ENCODE peak calls at places on chromosomes 2 and 18, in nine cellular contexts. C, K, O, H, T, E, N, B and A are unnamed samples.

GRCh38 chr2:230981704-230982103 is 14.2 kb upstream of the SPATA3 start:
- DNase-seq in C (peak), K (no peak), O (no peak), H (no peak), T (no peak), E (no peak), N (no peak), B (no peak), A (no peak)

GRCh38 chr2:230220347-230220969 is 674 bp upstream of the SP110 start:
- DNase-seq in C (no peak), K (no peak), O (no peak), H (no peak), T (no peak), E (no peak), N (no peak), B (no peak), A (no peak)

GRCh38 chr2:32715391-32715841 is 87.6 kb downstream of the TTC27 start:
- DNase-seq in C (no peak), K (no peak), O (no peak), H (no peak), T (no peak), E (no peak), N (no peak), B (no peak), A (no peak)

GRCh38 chr2:27489118-27489497 is 435 bp downstream of the IFT172 start:
- DNase-seq in C (no peak), K (no peak), O (no peak), H (no peak), T (no peak), E (no peak), N (no peak), B (no peak), A (peak)

GRCh38 chr2:215845839-215846586 is 167.3 kb downstream of the MREG start:
- DNase-seq in C (no peak), K (peak), O (no peak), H (no peak), T (no peak), E (no peak), N (no peak), B (no peak), A (no peak)

GRCh38 chr18:8116346-8117007 is 492.8 kb upstream of the RAB12 start:
- DNase-seq in C (no peak), K (no peak), O (no peak), H (no peak), T (no peak), E (no peak), N (no peak), B (no peak), A (peak)

GRCh38 chr18:77323640-77324370 is 74.2 kb downstream of the GALR1 start:
- DNase-seq in C (no peak), K (no peak), O (no peak), H (no peak), T (no peak), E (no peak), N (no peak), B (no peak), A (no peak)

GRCh38 chr2:219058541-219059374 is 2.0 kb downstream of the IHH start:
- DNase-seq in C (no peak), K (no peak), O (no peak), H (peak), T (no peak), E (peak), N (no peak), B (peak), A (peak)

GRCh38 chr2:121707920-121708361 is 28.7 kb downstream of the NIFK start:
- DNase-seq in C (no peak), K (no peak), O (no peak), H (no peak), T (no peak), E (peak), N (no peak), B (peak), A (peak)

GRCh38 chr2:160269803-160270570 is 69.9 kb upstream of the ITGB6 start:
- DNase-seq in C (peak), K (no peak), O (no peak), H (peak), T (no peak), E (peak), N (peak), B (peak), A (peak)

GRCh38 chr2:181352158-181352557 is 105.0 kb upstream of the ITGA4 start:
- DNase-seq in C (no peak), K (no peak), O (no peak), H (no peak), T (no peak), E (no peak), N (no peak), B (no peak), A (no peak)

GRCh38 chr2:196750291-196750923 is 49.1 kb downstream of the GTF3C3 start:
- DNase-seq in C (no peak), K (no peak), O (no peak), H (no peak), T (no peak), E (peak), N (no peak), B (no peak), A (no peak)

GRCh38 chr2:226002438-226002837 is 602.9 kb downstream of the NYAP2 start:
- DNase-seq in C (no peak), K (peak), O (no peak), H (peak), T (no peak), E (no peak), N (peak), B (no peak), A (peak)

GRCh38 chr2:16621348-16621747 is 44.3 kb downstream of the CYRIA start:
- DNase-seq in C (no peak), K (no peak), O (no peak), H (no peak), T (no peak), E (no peak), N (no peak), B (no peak), A (no peak)

GRCh38 chr2:197878792-197879191 is 74.4 kb downstream of the PLCL1 start:
- DNase-seq in C (no peak), K (no peak), O (no peak), H (no peak), T (no peak), E (peak), N (no peak), B (no peak), A (no peak)

GRCh38 chr2:219508444-219508734 is 5.9 kb upstream of the ASIC4 start:
- DNase-seq in C (no peak), K (no peak), O (no peak), H (no peak), T (no peak), E (no peak), N (no peak), B (no peak), A (no peak)

GRCh38 chr18:21820035-21820810 is 79.6 kb downstream of the MIB1 start:
- DNase-seq in C (no peak), K (no peak), O (no peak), H (no peak), T (no peak), E (no peak), N (no peak), B (no peak), A (peak)

GRCh38 chr2:24832526-24832925 is 39.3 kb downstream of the CENPO start:
- DNase-seq in C (peak), K (no peak), O (no peak), H (peak), T (no peak), E (no peak), N (no peak), B (no peak), A (no peak)